ENCODE peak calls at places on chromosome 4, in ten cellular contexts. M, P, C, T, I, Z, W, Y, A and K are unnamed samples.

GRCh38 chr4:40916218-40916555 is 166.4 kb downstream of the NSUN7 start:
- DNase-seq in M (no peak), P (no peak), C (no peak), T (no peak), I (no peak), Z (no peak), W (no peak), Y (no peak), A (no peak), K (no peak)

GRCh38 chr4:118158946-118159345 is 124.7 kb downstream of the NDST3 start:
- DNase-seq in M (no peak), P (no peak), C (no peak), T (no peak), I (no peak), Z (no peak), W (no peak), Y (no peak), A (no peak), K (no peak)

GRCh38 chr4:88054909-88055308 is 47.5 kb downstream of the PKD2 start:
- DNase-seq in M (peak; percentile 23), P (no peak), C (no peak), T (peak; percentile 56), I (peak; percentile 32), Z (no peak), W (no peak), Y (no peak), A (peak; percentile 47), K (peak; percentile 10)

GRCh38 chr4:113179996-113180395 is 130.5 kb downstream of the ANK2 start:
- DNase-seq in M (no peak), P (no peak), C (no peak), T (no peak), I (no peak), Z (no peak), W (no peak), Y (no peak), A (no peak), K (no peak)

GRCh38 chr4:147094228-147094627 is 148.6 kb upstream of the TTC29 start:
- DNase-seq in M (no peak), P (no peak), C (no peak), T (no peak), I (no peak), Z (no peak), W (no peak), Y (no peak), A (no peak), K (no peak)

GRCh38 chr4:71261633-71262121 is 77.1 kb upstream of the SLC4A4 start:
- DNase-seq in M (no peak), P (no peak), C (no peak), T (no peak), I (no peak), Z (no peak), W (no peak), Y (no peak), A (no peak), K (no peak)

GRCh38 chr4:54067163-54067562 is 2.8 kb upstream of the CHIC2 start:
- DNase-seq in M (peak; percentile 60), P (no peak), C (no peak), T (peak; percentile 9), I (no peak), Z (no peak), W (no peak), Y (no peak), A (no peak), K (no peak)

GRCh38 chr4:26228883-26229282 is 91.9 kb upstream of the RBPJ start:
- DNase-seq in M (no peak), P (no peak), C (no peak), T (no peak), I (no peak), Z (no peak), W (no peak), Y (no peak), A (no peak), K (no peak)

GRCh38 chr4:186037692-186038658 is 31.0 kb upstream of the TLR3 start:
- DNase-seq in M (peak; percentile 79), P (no peak), C (no peak), T (peak; percentile 55), I (peak; percentile 44), Z (no peak), W (no peak), Y (peak; percentile 66), A (no peak), K (peak; percentile 61)

GRCh38 chr4:182434720-182435119 is 191.5 kb downstream of the TENM3 start:
- DNase-seq in M (no peak), P (no peak), C (no peak), T (no peak), I (no peak), Z (no peak), W (no peak), Y (no peak), A (no peak), K (no peak)

GRCh38 chr4:7768736-7769135 is 170.9 kb downstream of the AFAP1 start:
- DNase-seq in M (no peak), P (peak; percentile 34), C (no peak), T (no peak), I (no peak), Z (no peak), W (no peak), Y (no peak), A (no peak), K (no peak)

GRCh38 chr4:4735870-4736269 is 123.6 kb upstream of the MSX1 start:
- DNase-seq in M (no peak), P (no peak), C (no peak), T (no peak), I (no peak), Z (no peak), W (no peak), Y (no peak), A (no peak), K (no peak)

GRCh38 chr4:42627887-42628646 is 28.8 kb downstream of the ATP8A1 start:
- DNase-seq in M (no peak), P (no peak), C (no peak), T (no peak), I (no peak), Z (peak; percentile 85), W (no peak), Y (peak; percentile 53), A (peak; percentile 84), K (no peak)

GRCh38 chr4:141467225-141467624 is 169.2 kb upstream of the IL15 start:
- DNase-seq in M (no peak), P (no peak), C (no peak), T (no peak), I (no peak), Z (no peak), W (no peak), Y (no peak), A (no peak), K (no peak)

GRCh38 chr4:94357624-94358023 is 15.0 kb upstream of the HPGDS start:
- DNase-seq in M (no peak), P (no peak), C (no peak), T (no peak), I (no peak), Z (no peak), W (no peak), Y (no peak), A (no peak), K (no peak)

DNA sequence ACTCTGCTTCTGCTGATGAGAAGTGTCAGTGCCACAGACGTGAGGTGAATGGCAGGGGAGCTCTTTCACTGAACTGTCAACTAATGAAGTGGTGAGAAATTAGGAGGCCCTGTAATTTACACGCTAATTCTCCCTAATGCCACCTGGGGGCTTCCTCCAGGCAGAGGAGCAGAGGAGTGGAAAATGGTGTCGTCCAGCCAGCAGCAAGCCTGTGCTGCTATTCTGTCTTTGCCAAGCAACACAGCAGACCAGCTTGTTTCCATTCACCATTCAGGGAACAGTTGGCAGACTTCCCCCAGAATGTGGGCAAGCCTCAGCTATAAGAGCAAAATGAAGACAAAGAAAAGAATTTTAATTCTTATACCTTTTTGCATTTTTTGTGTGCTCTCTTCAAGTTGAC is 245.2 kb upstream of the TET2 start:
- DNase-seq in M (peak; percentile 3), P (no peak), C (no peak), T (no peak), I (no peak), Z (no peak), W (no peak), Y (no peak), A (peak; percentile 30), K (no peak)
- TF ChIP-seq CTCF in M (no peak), P (no peak), C (no peak), T (no peak), I (peak; percentile 13), Z (no peak), W (no peak), Y (no peak), A (no peak), K (no peak)

GRCh38 chr4:46277165-46277951 is 112.6 kb downstream of the GABRA2 start:
- DNase-seq in M (no peak), P (peak; percentile 6), C (no peak), T (no peak), I (no peak), Z (no peak), W (no peak), Y (no peak), A (no peak), K (no peak)

GRCh38 chr4:46270986-46271596 is 118.8 kb downstream of the GABRA2 start:
- DNase-seq in M (no peak), P (no peak), C (no peak), T (no peak), I (no peak), Z (no peak), W (no peak), Y (peak; percentile 11), A (no peak), K (no peak)

GRCh38 chr4:46274717-46275116 is 115.2 kb downstream of the GABRA2 start:
- DNase-seq in M (no peak), P (no peak), C (no peak), T (no peak), I (no peak), Z (no peak), W (no peak), Y (no peak), A (no peak), K (no peak)
- TF ChIP-seq CTCF in M (no peak), P (no peak), C (no peak), T (no peak), I (peak; percentile 54), Z (no peak), W (peak; percentile 36), Y (no peak), A (peak; percentile 37), K (peak; percentile 56)

DNA sequence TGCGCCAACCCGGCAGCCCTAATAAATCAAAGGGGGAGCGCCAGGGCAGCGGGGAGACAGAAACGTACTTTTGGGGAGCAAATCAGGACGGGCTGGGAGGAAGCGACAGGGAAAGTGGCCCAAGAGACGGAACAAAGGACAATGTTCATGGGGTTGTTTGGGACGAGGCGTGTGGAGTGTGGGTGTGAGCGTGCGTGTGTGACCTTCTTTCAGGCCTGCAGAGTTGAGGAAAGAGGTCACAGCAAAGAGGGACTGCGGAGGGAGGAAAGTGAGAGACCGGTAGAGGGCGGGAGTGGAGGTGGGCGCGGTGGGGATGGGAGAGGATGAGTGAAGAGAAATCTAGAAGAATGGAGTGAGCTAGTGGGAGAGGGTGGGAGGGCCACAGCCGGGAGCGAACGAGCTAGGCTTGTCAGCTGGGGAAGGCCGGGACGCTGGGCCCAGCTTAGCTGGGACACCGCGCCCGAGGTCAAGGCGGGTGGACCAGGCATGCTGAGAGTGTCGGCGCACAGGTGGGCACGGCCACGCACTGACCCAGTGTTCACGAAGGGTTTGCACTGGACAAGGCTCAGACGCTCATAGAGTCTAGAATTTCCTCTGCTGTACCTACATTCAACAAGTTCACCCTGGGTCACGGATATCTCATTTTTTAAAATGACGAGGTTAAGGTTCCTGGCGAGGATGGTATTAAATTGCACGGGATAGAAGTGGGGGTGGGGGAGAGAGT is 14.7 kb upstream of the PITX2 start:
- DNase-seq in M (no peak), P (no peak), C (no peak), T (peak; percentile 35), I (no peak), Z (no peak), W (no peak), Y (peak; percentile 22), A (peak; percentile 59), K (no peak)
- TF ChIP-seq CTCF in M (no peak), P (no peak), C (no peak), T (no peak), I (no peak), Z (no peak), W (no peak), Y (no peak), A (peak; percentile 24), K (no peak)

GRCh38 chr4:97300561-97300960 is 842.7 kb downstream of the STPG2 start:
- DNase-seq in M (no peak), P (no peak), C (no peak), T (no peak), I (no peak), Z (no peak), W (no peak), Y (no peak), A (no peak), K (no peak)
- TF ChIP-seq CTCF in M (no peak), P (no peak), C (no peak), T (no peak), I (no peak), Z (no peak), W (no peak), Y (no peak), A (no peak), K (no peak)